ENCODE peak calls at places on chromosomes 16 and 17, in nine cellular contexts. One of them, this sample, is unnamed.

GRCh38 chr16:86227041-86227440 is 283.3 kb upstream of the FOXF1 start:
- DNase-seq in fibroblast of lung: no peak
- DNase-seq in right atrium auricular region: no peak
- DNase-seq in colonic mucosa: no peak
- DNase-seq in GM06990: no peak
- DNase-seq in H1: no peak
- DNase-seq in CD4-positive, alpha-beta T cell: no peak
- DNase-seq in IMR-90: no peak
- DNase-seq in cardiac muscle cell: no peak
- DNase-seq in this sample: no peak

GRCh38 chr17:38701504-38702165 is 3.4 kb upstream of the MLLT6 start:
- DNase-seq in fibroblast of lung: peak; percentile 26
- DNase-seq in right atrium auricular region: no peak
- DNase-seq in colonic mucosa: peak; percentile 55
- DNase-seq in GM06990: peak; percentile 83
- DNase-seq in H1: no peak
- DNase-seq in CD4-positive, alpha-beta T cell: peak; percentile 46
- DNase-seq in IMR-90: peak; percentile 71
- DNase-seq in cardiac muscle cell: no peak
- DNase-seq in this sample: no peak

GRCh38 chr16:13961099-13961811 is 41.3 kb downstream of the ERCC4 start:
- DNase-seq in fibroblast of lung: peak; percentile 43
- DNase-seq in right atrium auricular region: no peak
- DNase-seq in colonic mucosa: no peak
- DNase-seq in GM06990: no peak
- DNase-seq in H1: no peak
- DNase-seq in CD4-positive, alpha-beta T cell: no peak
- DNase-seq in IMR-90: peak; percentile 59
- DNase-seq in cardiac muscle cell: peak; percentile 36
- DNase-seq in this sample: no peak

GRCh38 chr17:80818871-80819270 is 172.8 kb upstream of the CHMP6 start:
- DNase-seq in fibroblast of lung: no peak
- DNase-seq in right atrium auricular region: no peak
- DNase-seq in colonic mucosa: no peak
- DNase-seq in GM06990: no peak
- DNase-seq in H1: no peak
- DNase-seq in CD4-positive, alpha-beta T cell: no peak
- DNase-seq in IMR-90: no peak
- DNase-seq in cardiac muscle cell: no peak
- DNase-seq in this sample: no peak

GRCh38 chr16:56269824-56270684 is 78.8 kb downstream of the GNAO1 start:
- DNase-seq in fibroblast of lung: peak; percentile 87
- DNase-seq in right atrium auricular region: peak; percentile 80
- DNase-seq in colonic mucosa: no peak
- DNase-seq in GM06990: no peak
- DNase-seq in H1: no peak
- DNase-seq in CD4-positive, alpha-beta T cell: no peak
- DNase-seq in IMR-90: peak; percentile 86
- DNase-seq in cardiac muscle cell: peak; percentile 90
- DNase-seq in this sample: no peak

GRCh38 chr17:68800731-68801130 is 154.5 kb downstream of the ABCA8 start:
- DNase-seq in fibroblast of lung: peak; percentile 35
- DNase-seq in right atrium auricular region: no peak
- DNase-seq in colonic mucosa: no peak
- DNase-seq in GM06990: no peak
- DNase-seq in H1: no peak
- DNase-seq in CD4-positive, alpha-beta T cell: no peak
- DNase-seq in IMR-90: peak; percentile 57
- DNase-seq in cardiac muscle cell: no peak
- DNase-seq in this sample: no peak

GRCh38 chr16:83733301-83733700 is 74.5 kb upstream of the HSBP1 start:
- DNase-seq in fibroblast of lung: peak; percentile 86
- DNase-seq in right atrium auricular region: peak; percentile 9
- DNase-seq in colonic mucosa: no peak
- DNase-seq in GM06990: no peak
- DNase-seq in H1: no peak
- DNase-seq in CD4-positive, alpha-beta T cell: no peak
- DNase-seq in IMR-90: peak; percentile 68
- DNase-seq in cardiac muscle cell: no peak
- DNase-seq in this sample: no peak

GRCh38 chr17:7356072-7356549 is 1.2 kb downstream of the TMEM95 start:
- DNase-seq in fibroblast of lung: peak; percentile 52
- DNase-seq in right atrium auricular region: peak; percentile 78
- DNase-seq in colonic mucosa: peak; percentile 89
- DNase-seq in GM06990: peak; percentile 82
- DNase-seq in H1: peak; percentile 97
- DNase-seq in CD4-positive, alpha-beta T cell: peak; percentile 77
- DNase-seq in IMR-90: peak; percentile 53
- DNase-seq in cardiac muscle cell: peak; percentile 79
- DNase-seq in this sample: peak; percentile 90

GRCh38 chr16:3656491-3657468 is 2.3 kb downstream of the DNASE1 start:
- DNase-seq in fibroblast of lung: no peak
- DNase-seq in right atrium auricular region: no peak
- DNase-seq in colonic mucosa: no peak
- DNase-seq in GM06990: no peak
- DNase-seq in H1: no peak
- DNase-seq in CD4-positive, alpha-beta T cell: no peak
- DNase-seq in IMR-90: no peak
- DNase-seq in cardiac muscle cell: no peak
- DNase-seq in this sample: peak; percentile 30

DNA sequence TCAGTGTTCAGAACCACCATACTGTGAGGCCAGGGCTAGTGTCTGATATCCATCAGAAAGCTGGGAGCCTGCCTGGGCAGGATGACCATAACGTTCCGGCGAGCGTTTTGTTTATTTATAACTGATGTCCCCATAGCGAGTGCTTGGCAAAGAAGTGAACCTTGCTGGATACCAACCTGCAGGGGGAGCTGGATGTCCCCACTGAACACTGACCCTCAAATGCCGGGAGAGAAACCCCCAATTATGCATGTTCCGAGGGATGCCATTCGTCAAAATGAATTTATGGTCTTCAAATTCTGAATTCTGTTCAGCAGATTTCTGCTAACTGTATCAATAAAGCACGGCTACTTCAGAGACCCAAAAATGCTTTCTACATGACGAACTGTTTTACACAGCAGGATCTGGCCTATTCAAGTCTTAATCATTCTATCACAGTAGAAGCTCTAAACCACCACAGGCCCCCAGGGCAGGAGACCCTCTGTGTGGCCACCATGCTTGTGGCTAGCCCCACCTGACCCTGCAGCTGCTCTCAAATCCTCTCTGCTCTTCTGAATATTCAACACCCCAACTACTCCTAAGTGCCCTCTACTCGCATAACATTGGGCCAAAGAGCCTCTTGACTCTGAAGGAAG is 15.2 kb downstream of the MED24 start:
- DNase-seq in fibroblast of lung: peak; percentile 79
- DNase-seq in right atrium auricular region: peak; percentile 91
- DNase-seq in colonic mucosa: no peak
- DNase-seq in GM06990: no peak
- DNase-seq in H1: peak; percentile 64
- DNase-seq in CD4-positive, alpha-beta T cell: no peak
- DNase-seq in IMR-90: peak; percentile 87
- DNase-seq in cardiac muscle cell: peak; percentile 76
- DNase-seq in this sample: no peak
- H3K27me3 ChIP-seq in fibroblast of lung: no peaks in the 10 kb centered on the region
- H3K27me3 ChIP-seq in right atrium auricular region: no peaks in the 10 kb centered on the region
- H3K27me3 ChIP-seq in colonic mucosa: no peaks in the 10 kb centered on the region
- H3K27me3 ChIP-seq in GM06990: no peaks in the 10 kb centered on the region
- H3K27me3 ChIP-seq in H1: no peaks in the 10 kb centered on the region
- H3K27me3 ChIP-seq in CD4-positive, alpha-beta T cell: no peaks in the 10 kb centered on the region
- H3K27me3 ChIP-seq in IMR-90: no peaks in the 10 kb centered on the region
- H3K27me3 ChIP-seq in cardiac muscle cell: no peaks in the 10 kb centered on the region
- H3K27me3 ChIP-seq in this sample: no peaks in the 10 kb centered on the region

GRCh38 chr17:9899280-9900018 is 5.6 kb downstream of the RCVRN start:
- DNase-seq in fibroblast of lung: no peak
- DNase-seq in right atrium auricular region: no peak
- DNase-seq in colonic mucosa: no peak
- DNase-seq in GM06990: no peak
- DNase-seq in H1: no peak
- DNase-seq in CD4-positive, alpha-beta T cell: no peak
- DNase-seq in IMR-90: no peak
- DNase-seq in cardiac muscle cell: no peak
- DNase-seq in this sample: no peak

GRCh38 chr17:9897569-9897968 is 7.5 kb downstream of the RCVRN start:
- DNase-seq in fibroblast of lung: no peak
- DNase-seq in right atrium auricular region: no peak
- DNase-seq in colonic mucosa: no peak
- DNase-seq in GM06990: no peak
- DNase-seq in H1: no peak
- DNase-seq in CD4-positive, alpha-beta T cell: no peak
- DNase-seq in IMR-90: no peak
- DNase-seq in cardiac muscle cell: no peak
- DNase-seq in this sample: no peak

GRCh38 chr17:9900019-9900594 is 5.0 kb downstream of the RCVRN start:
- DNase-seq in fibroblast of lung: peak; percentile 34
- DNase-seq in right atrium auricular region: no peak
- DNase-seq in colonic mucosa: no peak
- DNase-seq in GM06990: no peak
- DNase-seq in H1: no peak
- DNase-seq in CD4-positive, alpha-beta T cell: no peak
- DNase-seq in IMR-90: no peak
- DNase-seq in cardiac muscle cell: peak; percentile 33
- DNase-seq in this sample: no peak

GRCh38 chr17:9900744-9901143 is 4.3 kb downstream of the RCVRN start:
- DNase-seq in fibroblast of lung: peak; percentile 85
- DNase-seq in right atrium auricular region: no peak
- DNase-seq in colonic mucosa: no peak
- DNase-seq in GM06990: no peak
- DNase-seq in H1: no peak
- DNase-seq in CD4-positive, alpha-beta T cell: no peak
- DNase-seq in IMR-90: peak; percentile 56
- DNase-seq in cardiac muscle cell: no peak
- DNase-seq in this sample: no peak

GRCh38 chr17:9898812-9899211 is 6.3 kb downstream of the RCVRN start:
- DNase-seq in fibroblast of lung: no peak
- DNase-seq in right atrium auricular region: no peak
- DNase-seq in colonic mucosa: no peak
- DNase-seq in GM06990: no peak
- DNase-seq in H1: no peak
- DNase-seq in CD4-positive, alpha-beta T cell: no peak
- DNase-seq in IMR-90: no peak
- DNase-seq in cardiac muscle cell: no peak
- DNase-seq in this sample: no peak
- TF ChIP-seq CTCF in fibroblast of lung: no peak
- TF ChIP-seq CTCF in right atrium auricular region: no peak
- TF ChIP-seq CTCF in colonic mucosa: no peak
- TF ChIP-seq CTCF in GM06990: no peak
- TF ChIP-seq CTCF in H1: no peak
- TF ChIP-seq CTCF in CD4-positive, alpha-beta T cell: no peak
- TF ChIP-seq CTCF in IMR-90: no peak
- TF ChIP-seq CTCF in cardiac muscle cell: no peak
- TF ChIP-seq CTCF in this sample: no peak

GRCh38 chr17:47850692-47851573 is at the start of gene SP6:
- DNase-seq in fibroblast of lung: peak; percentile 65
- DNase-seq in right atrium auricular region: no peak
- DNase-seq in colonic mucosa: peak; percentile 94
- DNase-seq in GM06990: no peak
- DNase-seq in H1: peak; percentile 91
- DNase-seq in CD4-positive, alpha-beta T cell: peak; percentile 46
- DNase-seq in IMR-90: peak; percentile 51
- DNase-seq in cardiac muscle cell: peak; percentile 86
- DNase-seq in this sample: peak; percentile 84

GRCh38 chr17:47852113-47852949 is 1.4 kb upstream of the SP6 start:
- DNase-seq in fibroblast of lung: no peak
- DNase-seq in right atrium auricular region: no peak
- DNase-seq in colonic mucosa: no peak
- DNase-seq in GM06990: no peak
- DNase-seq in H1: no peak
- DNase-seq in CD4-positive, alpha-beta T cell: no peak
- DNase-seq in IMR-90: no peak
- DNase-seq in cardiac muscle cell: no peak
- DNase-seq in this sample: no peak

GRCh38 chr17:47853616-47854015 is 2.7 kb upstream of the SP6 start:
- DNase-seq in fibroblast of lung: no peak
- DNase-seq in right atrium auricular region: no peak
- DNase-seq in colonic mucosa: no peak
- DNase-seq in GM06990: no peak
- DNase-seq in H1: no peak
- DNase-seq in CD4-positive, alpha-beta T cell: no peak
- DNase-seq in IMR-90: no peak
- DNase-seq in cardiac muscle cell: no peak
- DNase-seq in this sample: no peak

GRCh38 chr17:47850373-47850691 is 631 bp downstream of the SP6 start:
- DNase-seq in fibroblast of lung: no peak
- DNase-seq in right atrium auricular region: no peak
- DNase-seq in colonic mucosa: no peak
- DNase-seq in GM06990: no peak
- DNase-seq in H1: no peak
- DNase-seq in CD4-positive, alpha-beta T cell: no peak
- DNase-seq in IMR-90: no peak
- DNase-seq in cardiac muscle cell: no peak
- DNase-seq in this sample: no peak

DNA sequence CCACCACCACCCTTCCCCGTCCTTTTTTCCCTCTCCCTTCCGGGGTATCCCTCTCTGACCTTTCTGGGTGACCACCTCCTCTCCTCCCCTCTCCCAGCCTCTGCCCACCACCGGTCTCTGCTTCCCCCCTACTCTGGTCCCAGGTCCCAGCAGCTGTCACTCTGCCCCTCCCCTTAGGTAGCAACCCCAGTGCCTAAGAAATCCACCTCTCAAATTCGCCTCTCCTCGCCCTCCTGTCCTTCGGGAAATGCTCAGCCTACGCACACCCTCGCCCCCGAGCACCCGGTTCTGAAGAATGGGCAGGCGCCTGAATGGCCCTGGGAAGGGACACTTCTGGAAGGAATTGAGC is 775 bp upstream of the SP6 start:
- DNase-seq in fibroblast of lung: no peak
- DNase-seq in right atrium auricular region: no peak
- DNase-seq in colonic mucosa: no peak
- DNase-seq in GM06990: no peak
- DNase-seq in H1: peak; percentile 75
- DNase-seq in CD4-positive, alpha-beta T cell: no peak
- DNase-seq in IMR-90: no peak
- DNase-seq in cardiac muscle cell: no peak
- DNase-seq in this sample: no peak
- H3K27me3 ChIP-seq in fibroblast of lung: peaks cover 54% of the 10 kb centered on the region
- H3K27me3 ChIP-seq in right atrium auricular region: peaks cover 34% of the 10 kb centered on the region
- H3K27me3 ChIP-seq in colonic mucosa: peaks cover 44% of the 10 kb centered on the region
- H3K27me3 ChIP-seq in GM06990: peaks cover 8% of the 10 kb centered on the region
- H3K27me3 ChIP-seq in H1: peaks cover 90% of the 10 kb centered on the region
- H3K27me3 ChIP-seq in CD4-positive, alpha-beta T cell: peaks cover 79% of the 10 kb centered on the region
- H3K27me3 ChIP-seq in IMR-90: peaks cover 91% of the 10 kb centered on the region
- H3K27me3 ChIP-seq in cardiac muscle cell: peaks cover 53% of the 10 kb centered on the region
- H3K27me3 ChIP-seq in this sample: peaks cover 81% of the 10 kb centered on the region

GRCh38 chr17:47621293-47622178 is 28.2 kb upstream of the KPNB1 start:
- DNase-seq in fibroblast of lung: peak; percentile 95
- DNase-seq in right atrium auricular region: no peak
- DNase-seq in colonic mucosa: no peak
- DNase-seq in GM06990: no peak
- DNase-seq in H1: no peak
- DNase-seq in CD4-positive, alpha-beta T cell: no peak
- DNase-seq in IMR-90: peak; percentile 91
- DNase-seq in cardiac muscle cell: peak; percentile 37
- DNase-seq in this sample: no peak
- TF ChIP-seq CTCF in fibroblast of lung: peak; percentile 10
- TF ChIP-seq CTCF in right atrium auricular region: peak; percentile 10
- TF ChIP-seq CTCF in colonic mucosa: no peak
- TF ChIP-seq CTCF in GM06990: no peak
- TF ChIP-seq CTCF in H1: no peak
- TF ChIP-seq CTCF in CD4-positive, alpha-beta T cell: no peak
- TF ChIP-seq CTCF in IMR-90: no peak
- TF ChIP-seq CTCF in cardiac muscle cell: peak; percentile 12
- TF ChIP-seq CTCF in this sample: no peak